ENCODE peak calls at places on chromosomes 1 and 21, in nine cellular contexts. Y is stimulated activated CD4-positive, alpha-beta T cell treated with anti-CD3 and anti-CD28 coated beads, Interleukin-15, amount 100 ng/mL, for 24 hours; R is T-helper 2 cell; J is WTC11; K is H7; C is CMK; O is osteoblast; Z is amniotic stem cell; X is activated CD8-positive, alpha-beta memory T cell treated with anti-CD3 and anti-CD28 coated beads, Interleukin-2, amount 50 U/mL, for 4 hours. M is an unnamed sample.

GRCh38 chr1:6033986-6034749 is 11.5 kb upstream of the KCNAB2 start:
- DNase-seq in Y (peak; percentile 47), R (peak; percentile 16), J (peak; percentile 86), K (peak; percentile 94), C (no peak), O (peak; percentile 93), Z (no peak), X (peak; percentile 48), M (peak; percentile 41)

GRCh38 chr1:79188371-79188770 is 181.8 kb upstream of the ADGRL4 start:
- DNase-seq in Y (no peak), R (no peak), J (no peak), K (no peak), C (no peak), O (no peak), Z (no peak), X (no peak), M (no peak)

GRCh38 chr21:41396452-41397107 is 29.5 kb upstream of the MX1 start:
- DNase-seq in Y (no peak), R (no peak), J (no peak), K (no peak), C (no peak), O (no peak), Z (no peak), X (no peak), M (no peak)

GRCh38 chr1:226064168-226064815 is 1.8 kb downstream of the H3-3A start:
- DNase-seq in Y (peak; percentile 29), R (peak; percentile 50), J (no peak), K (no peak), C (no peak), O (no peak), Z (no peak), X (peak; percentile 21), M (no peak)

GRCh38 chr21:45073301-45074047 is 906 bp upstream of the ADARB1 start:
- DNase-seq in Y (no peak), R (no peak), J (peak; percentile 54), K (peak; percentile 88), C (no peak), O (peak; percentile 88), Z (no peak), X (no peak), M (no peak)

GRCh38 chr1:25356848-25357247 is 18.7 kb downstream of the TMEM50A start:
- DNase-seq in Y (no peak), R (no peak), J (no peak), K (no peak), C (no peak), O (peak; percentile 26), Z (no peak), X (no peak), M (no peak)

GRCh38 chr1:230031131-230031530 is 35.9 kb upstream of the GALNT2 start:
- DNase-seq in Y (peak; percentile 16), R (no peak), J (no peak), K (no peak), C (no peak), O (no peak), Z (no peak), X (no peak), M (no peak)

GRCh38 chr1:9242338-9242969 is 7.9 kb downstream of the H6PD start:
- DNase-seq in Y (no peak), R (no peak), J (no peak), K (peak; percentile 70), C (no peak), O (peak; percentile 79), Z (no peak), X (no peak), M (peak; percentile 75)

GRCh38 chr1:217063065-217063908 is 340.1 kb upstream of the ESRRG start:
- DNase-seq in Y (no peak), R (no peak), J (no peak), K (no peak), C (no peak), O (no peak), Z (no peak), X (no peak), M (no peak)

GRCh38 chr1:55931272-55931940 is 648.0 kb downstream of the PLPP3 start:
- DNase-seq in Y (no peak), R (no peak), J (no peak), K (no peak), C (no peak), O (no peak), Z (no peak), X (no peak), M (no peak)

GRCh38 chr1:117512728-117513321 is 93.0 kb upstream of the TENT5C start:
- DNase-seq in Y (no peak), R (peak; percentile 3), J (no peak), K (no peak), C (no peak), O (peak; percentile 19), Z (peak; percentile 25), X (no peak), M (no peak)

GRCh38 chr1:231162300-231162969 is 577 bp downstream of the TRIM67 start:
- DNase-seq in Y (peak; percentile 48), R (no peak), J (peak; percentile 69), K (peak; percentile 93), C (no peak), O (peak; percentile 97), Z (no peak), X (peak; percentile 27), M (peak; percentile 51)

GRCh38 chr1:157363660-157364140 is 188.6 kb downstream of the FCRL5 start:
- DNase-seq in Y (peak; percentile 12), R (no peak), J (peak; percentile 47), K (peak; percentile 65), C (no peak), O (peak; percentile 88), Z (peak; percentile 10), X (no peak), M (no peak)

GRCh38 chr1:6037338-6037762 is 8.3 kb upstream of the KCNAB2 start:
- DNase-seq in Y (peak; percentile 27), R (no peak), J (no peak), K (peak; percentile 69), C (no peak), O (peak; percentile 98), Z (no peak), X (no peak), M (peak; percentile 64)

GRCh38 chr1:98054786-98055185 is 134.0 kb upstream of the DPYD start:
- DNase-seq in Y (no peak), R (no peak), J (no peak), K (no peak), C (no peak), O (no peak), Z (no peak), X (no peak), M (no peak)

GRCh38 chr1:203462878-203463277 is 12.7 kb upstream of the PRELP start:
- DNase-seq in Y (no peak), R (no peak), J (no peak), K (no peak), C (no peak), O (no peak), Z (no peak), X (no peak), M (no peak)

GRCh38 chr1:52057245-52057644 is 1.1 kb downstream of the BTF3L4 start:
- DNase-seq in Y (no peak), R (no peak), J (no peak), K (no peak), C (no peak), O (no peak), Z (no peak), X (no peak), M (no peak)

GRCh38 chr1:81664341-81664740 is 136.4 kb upstream of the ADGRL2 start:
- DNase-seq in Y (no peak), R (no peak), J (no peak), K (no peak), C (no peak), O (peak; percentile 46), Z (peak; percentile 18), X (no peak), M (no peak)

GRCh38 chr1:210600421-210601195 is 271.9 kb downstream of the HHAT start:
- DNase-seq in Y (no peak), R (no peak), J (no peak), K (no peak), C (no peak), O (no peak), Z (no peak), X (no peak), M (no peak)

GRCh38 chr21:45590246-45590725 is 48.0 kb upstream of the SLC19A1 start:
- DNase-seq in Y (peak; percentile 82), R (peak; percentile 48), J (peak; percentile 76), K (peak; percentile 99), C (peak; percentile 74), O (peak; percentile 96), Z (no peak), X (peak; percentile 70), M (no peak)

GRCh38 chr21:15774590-15774989 is 44.8 kb downstream of the USP25 start:
- DNase-seq in Y (no peak), R (no peak), J (no peak), K (no peak), C (no peak), O (no peak), Z (no peak), X (no peak), M (no peak)

GRCh38 chr21:41011968-41012367 is 156.0 kb upstream of the BACE2 start:
- DNase-seq in Y (no peak), R (no peak), J (no peak), K (no peak), C (no peak), O (no peak), Z (no peak), X (no peak), M (no peak)

GRCh38 chr1:154404984-154405761 is at the start of gene IL6R:
- DNase-seq in Y (peak; percentile 81), R (peak; percentile 69), J (peak; percentile 82), K (peak; percentile 91), C (no peak), O (peak; percentile 97), Z (peak; percentile 88), X (peak; percentile 70), M (peak; percentile 67)

GRCh38 chr1:174836543-174836942 is 163.2 kb upstream of the CACYBP start:
- DNase-seq in Y (no peak), R (no peak), J (no peak), K (no peak), C (no peak), O (no peak), Z (no peak), X (no peak), M (no peak)

GRCh38 chr1:199151634-199152429 is 513.0 kb downstream of the PTPRC start:
- DNase-seq in Y (no peak), R (no peak), J (no peak), K (no peak), C (no peak), O (no peak), Z (no peak), X (no peak), M (no peak)

GRCh38 chr1:64487061-64487460 is 17.1 kb downstream of the CACHD1 start:
- DNase-seq in Y (no peak), R (no peak), J (no peak), K (no peak), C (no peak), O (no peak), Z (no peak), X (no peak), M (no peak)

GRCh38 chr1:171743014-171743870 is 1.4 kb upstream of the VAMP4 start:
- DNase-seq in Y (peak; percentile 25), R (no peak), J (no peak), K (no peak), C (no peak), O (peak; percentile 43), Z (peak; percentile 47), X (no peak), M (no peak)

GRCh38 chr1:54289939-54290233 is 89.9 kb downstream of the MRPL37 start:
- DNase-seq in Y (no peak), R (no peak), J (no peak), K (no peak), C (no peak), O (peak; percentile 55), Z (no peak), X (no peak), M (no peak)

GRCh38 chr1:209363112-209363511 is 220.4 kb upstream of the CAMK1G start:
- DNase-seq in Y (no peak), R (no peak), J (no peak), K (peak; percentile 2), C (no peak), O (no peak), Z (no peak), X (no peak), M (peak; percentile 29)